ENCODE peak calls at places on chromosomes 2 and 18, in nine cellular contexts. Y is stimulated activated CD8-positive, alpha-beta memory T cell treated with anti-CD3 and anti-CD28 coated beads, Interleukin-2, amount 100 ng/mL, for 1 hour; K is uterus; S is nucleus accumbens; D is ELR; C is psoas muscle; O is astrocyte of the cerebellum; Q is stimulated activated CD4-positive, alpha-beta T cell treated with anti-CD3 and anti-CD28 coated beads, Interleukin-2, amount 100 ng/mL, for 24 hours; E is Caki2. B is an unnamed sample.

GRCh38 chr2:176709991-176710390 is 440.7 kb downstream of the MTX2 start:
- DNase-seq in K (no peak), S (no peak), E (no peak), Q (no peak), Y (no peak), O (no peak), D (no peak), C (no peak), B (no peak)

GRCh38 chr2:26608557-26608956 is 32.6 kb downstream of the CIB4 start:
- DNase-seq in C (no peak), Y (no peak), E (no peak), D (no peak), K (no peak), Q (no peak), S (no peak), O (no peak), B (peak)

GRCh38 chr18:59783138-59783537 is 85.9 kb upstream of the CCBE1 start:
- DNase-seq in O (peak), S (no peak), Q (no peak), E (peak), C (no peak), D (peak), K (no peak), Y (no peak), B (no peak)

GRCh38 chr18:4267641-4268040 is 187.5 kb downstream of the DLGAP1 start:
- DNase-seq in O (no peak), Y (no peak), K (no peak), C (no peak), E (no peak), Q (no peak), S (no peak), D (no peak), B (no peak)

GRCh38 chr2:239937866-239938640 is 87.1 kb downstream of the NDUFA10 start:
- DNase-seq in Y (no peak), Q (no peak), O (no peak), K (peak), C (peak), S (no peak), D (no peak), E (no peak), B (no peak)

GRCh38 chr2:217980036-217980435 is 22.8 kb downstream of the TNS1 start:
- DNase-seq in D (no peak), S (no peak), O (no peak), Y (no peak), Q (no peak), E (no peak), K (peak), C (peak), B (no peak)

GRCh38 chr2:216936954-216937357 is 77.1 kb upstream of the TNP1 start:
- DNase-seq in D (no peak), Y (no peak), E (no peak), Q (no peak), O (no peak), S (no peak), C (peak), K (no peak), B (no peak)

GRCh38 chr2:98296435-98296834 is 49.8 kb upstream of the CNGA3 start:
- DNase-seq in D (no peak), C (no peak), E (no peak), K (no peak), S (no peak), O (no peak), Q (no peak), Y (no peak), B (no peak)

GRCh38 chr2:230797515-230798495 is 66.9 kb upstream of the ITM2C start:
- DNase-seq in O (no peak), S (no peak), C (no peak), K (no peak), Q (no peak), E (no peak), Y (no peak), D (peak), B (no peak)

B was measured in ureter.